ENCODE peak calls at places on chromosomes 6 and 20, in seven cellular contexts. Z is right atrium auricular region; T is A549; H is CD8-positive, alpha-beta T cell; L is naive thymus-derived CD4-positive, alpha-beta T cell; D is IMR-90; E is cardiac muscle cell. R is an unnamed sample. For H3K4me1, the result is how much of the 10 kb centered on the place peaks cover.

GRCh38 chr6:33416386-33417126 is 1.4 kb downstream of the CUTA start:
- DNase-seq in Z (no peak), T (no peak), H (no peak), L (no peak), D (peak), E (no peak), R (no peak)

GRCh38 chr6:74409447-74409846 is 713.4 kb downstream of the CD109 start:
- DNase-seq in Z (no peak), T (peak), H (no peak), L (no peak), D (peak), E (peak), R (no peak)

GRCh38 chr6:65088575-65088974 is 618.5 kb downstream of the EYS start:
- DNase-seq in Z (no peak), T (no peak), H (no peak), L (no peak), D (no peak), E (no peak), R (no peak)

GRCh38 chr20:53141651-53142050 is 169.5 kb downstream of the TSHZ2 start:
- DNase-seq in Z (no peak), T (no peak), H (no peak), L (no peak), D (no peak), E (peak), R (no peak)

GRCh38 chr6:169172435-169172834 is 81.2 kb downstream of the THBS2 start:
- DNase-seq in Z (peak), T (no peak), H (no peak), L (no peak), D (peak), E (peak), R (peak)

GRCh38 chr6:106448000-106448426 is 87.5 kb downstream of the CRYBG1 start:
- DNase-seq in Z (no peak), T (no peak), H (no peak), L (no peak), D (no peak), E (no peak), R (no peak)

GRCh38 chr20:15547109-15547508 is 1026.1 kb downstream of the KIF16B start:
- DNase-seq in Z (no peak), T (no peak), H (no peak), L (no peak), D (no peak), E (no peak), R (no peak)

GRCh38 chr20:25304025-25304549 is 56.2 kb downstream of the PYGB start:
- DNase-seq in Z (no peak), T (no peak), H (no peak), L (no peak), D (no peak), E (no peak), R (no peak)

GRCh38 chr6:30188541-30188940 is 24.7 kb downstream of the TRIM26 start:
- DNase-seq in Z (no peak), T (no peak), H (no peak), L (no peak), D (no peak), E (no peak), R (no peak)

GRCh38 chr6:152271681-152272464 is 365.3 kb downstream of the SYNE1 start:
- DNase-seq in Z (peak), T (no peak), H (no peak), L (no peak), D (peak), E (peak), R (peak)

GRCh38 chr6:152273638-152274037 is 363.5 kb downstream of the SYNE1 start:
- DNase-seq in Z (no peak), T (no peak), H (no peak), L (no peak), D (no peak), E (peak), R (no peak)

GRCh38 chr6:152270301-152270925 is 366.7 kb downstream of the SYNE1 start:
- DNase-seq in Z (no peak), T (no peak), H (no peak), L (no peak), D (peak), E (peak), R (no peak)

GRCh38 chr6:152273002-152273401 is 364.2 kb downstream of the SYNE1 start:
- DNase-seq in Z (peak), T (no peak), H (no peak), L (no peak), D (peak), E (peak), R (no peak)

DNA sequence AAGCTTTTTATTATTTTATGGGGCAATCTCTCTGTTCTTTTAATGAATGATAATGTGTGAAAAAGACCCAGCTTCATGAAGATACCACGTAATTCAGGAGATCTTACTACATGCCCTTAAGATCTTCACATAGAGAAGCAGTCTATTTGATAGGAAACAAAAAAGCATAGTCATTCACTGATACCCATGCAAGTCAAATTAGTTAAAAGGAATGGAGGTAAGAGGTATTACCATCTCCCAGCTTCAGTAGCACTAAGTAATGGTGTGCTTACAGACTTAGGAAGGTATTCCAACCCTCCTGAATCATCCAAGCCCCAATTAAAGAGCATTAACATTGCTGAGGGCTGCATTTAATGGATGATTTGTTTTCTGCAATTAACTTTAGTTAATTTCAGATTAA is 364.7 kb downstream of the SYNE1 start:
- DNase-seq in Z (no peak), T (no peak), H (no peak), L (no peak), D (no peak), E (no peak), R (no peak)
- H3K4me1 ChIP-seq in Z (half or more), T (under half), H (under half), L (under half), D (under half), E (under half), R (half or more)

DNA sequence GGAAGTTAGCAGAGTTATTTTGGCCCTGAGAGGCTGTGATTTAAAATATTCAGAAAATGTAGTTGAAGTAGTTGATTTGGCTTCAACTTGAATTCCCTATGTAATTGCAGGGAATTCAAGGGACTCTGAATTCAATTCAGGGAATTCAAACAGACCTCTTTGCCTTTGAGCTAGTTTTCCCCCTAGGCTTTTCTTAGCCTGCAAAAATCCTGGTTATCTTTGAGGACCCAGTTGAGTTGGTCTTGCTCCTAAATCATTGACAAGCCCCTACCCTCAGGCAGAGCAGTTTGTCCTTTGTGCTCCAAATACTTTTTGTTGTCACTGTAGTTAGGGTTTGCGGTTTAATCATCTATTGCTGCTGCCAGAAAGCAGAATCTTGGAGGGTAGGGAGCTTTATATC is 20.4 kb downstream of the GCNT2 start:
- DNase-seq in Z (no peak), T (no peak), H (no peak), L (no peak), D (no peak), E (no peak), R (no peak)
- H3K27ac ChIP-seq in Z (no peak), T (no peak), H (no peak), L (no peak), D (no peak), E (peak), R (peak)

GRCh38 chr20:49579874-49580817 is 12.2 kb upstream of the PTGIS start:
- DNase-seq in Z (no peak), T (no peak), H (no peak), L (no peak), D (peak), E (peak), R (no peak)
- H3K4me1 ChIP-seq in Z (under half), T (half or more), H (under half), L (under half), D (under half), E (under half), R (under half)

GRCh38 chr6:6003334-6004146 is 3.2 kb downstream of the NRN1 start:
- DNase-seq in Z (no peak), T (no peak), H (no peak), L (peak), D (no peak), E (no peak), R (no peak)
- H3K27ac ChIP-seq in Z (peak), T (peak), H (no peak), L (no peak), D (no peak), E (no peak), R (no peak)

DNA sequence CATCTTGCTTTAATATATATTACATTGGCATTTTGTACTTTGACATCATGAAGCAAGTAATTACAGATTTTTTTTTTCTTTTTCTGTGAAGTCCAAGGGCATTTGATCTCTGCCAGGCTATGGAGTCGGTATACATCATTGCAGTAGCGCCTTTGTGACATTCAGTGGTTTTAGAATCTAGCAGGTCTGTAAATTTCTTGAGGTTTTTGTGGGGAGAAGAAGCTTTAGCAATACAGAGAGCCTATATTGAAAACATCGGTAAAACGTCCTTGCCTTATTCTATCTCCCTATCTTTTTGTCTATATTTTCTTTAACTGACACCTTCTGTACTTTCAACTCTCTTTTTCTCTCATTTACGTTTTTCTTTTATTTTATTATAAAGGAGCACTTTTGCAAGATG is 47.2 kb downstream of the DUSP22 start:
- DNase-seq in Z (no peak), T (no peak), H (no peak), L (no peak), D (no peak), E (no peak), R (no peak)
- H3K4me1 ChIP-seq in Z (under half), T (under half), H (half or more), L (under half), D (under half), E (under half), R (under half)